ENCODE peak calls at places on chromosome 10, in five cellular contexts. N is WTC11, W is sigmoid colon, G is NB4, H is T-cell. L is an unnamed sample.

GRCh38 chr10:48495282-48496045 is 109.4 kb downstream of the ARHGAP22 start:
- DNase-seq in W (no peak), H (no peak), G (no peak), N (no peak), L (no peak)

GRCh38 chr10:103714232-103714891 is 141.0 kb downstream of the SH3PXD2A start:
- DNase-seq in N (no peak), W (no peak), H (no peak), G (no peak), L (no peak)

GRCh38 chr10:124544711-124545110 is 83.1 kb downstream of the LHPP start:
- DNase-seq in H (no peak), W (no peak), N (no peak), G (peak; percentile 35), L (no peak)

GRCh38 chr10:110395350-110396283 is 90.9 kb upstream of the SMNDC1 start:
- DNase-seq in W (no peak), H (no peak), G (no peak), N (no peak), L (no peak)

GRCh38 chr10:76433161-76434005 is 1002.0 kb downstream of the LRMDA start:
- DNase-seq in G (no peak), N (no peak), H (no peak), W (no peak), L (no peak)

GRCh38 chr10:55062349-55062748 is 261.3 kb upstream of the PCDH15 start:
- DNase-seq in H (no peak), W (no peak), N (no peak), G (no peak), L (no peak)

GRCh38 chr10:127877116-127877515 is 15.6 kb downstream of the CLRN3 start:
- DNase-seq in G (no peak), N (no peak), W (no peak), H (no peak), L (no peak)

GRCh38 chr10:103676851-103677417 is 178.4 kb downstream of the SH3PXD2A start:
- DNase-seq in H (no peak), N (no peak), W (peak; percentile 87), G (no peak), L (no peak)

GRCh38 chr10:22285130-22285529 is 31.1 kb upstream of the COMMD3 start:
- DNase-seq in H (no peak), W (no peak), G (no peak), N (no peak), L (no peak)

GRCh38 chr10:27713906-27714305 is 31.7 kb downstream of the MKX start:
- DNase-seq in W (no peak), H (no peak), N (no peak), G (no peak), L (no peak)

GRCh38 chr10:47253651-47254375 is 46.2 kb upstream of the GDF10 start:
- DNase-seq in N (no peak), H (no peak), G (no peak), W (peak; percentile 58), L (no peak)

GRCh38 chr10:99872367-99873162 is 90.1 kb downstream of the ABCC2 start:
- DNase-seq in N (no peak), G (no peak), H (no peak), W (no peak), L (no peak)

GRCh38 chr10:100100651-100101525 is 19.2 kb upstream of the CPN1 start:
- DNase-seq in H (no peak), W (no peak), N (no peak), G (peak; percentile 25), L (no peak)

GRCh38 chr10:35421553-35422178 is 85.4 kb downstream of the CCNY start:
- DNase-seq in H (no peak), G (no peak), W (peak; percentile 85), N (no peak), L (no peak)

GRCh38 chr10:26550774-26551526 is 112.8 kb downstream of the APBB1IP start:
- DNase-seq in H (no peak), N (peak; percentile 21), G (no peak), W (no peak), L (no peak)

GRCh38 chr10:68301790-68302502 is 29.9 kb upstream of the HNRNPH3 start:
- DNase-seq in H (no peak), W (no peak), N (no peak), G (peak; percentile 62), L (peak; percentile 43)

GRCh38 chr10:125505648-125506047 is 177.3 kb downstream of the TEX36 start:
- DNase-seq in H (no peak), G (no peak), W (no peak), N (no peak), L (no peak)

GRCh38 chr10:96587255-96588059 is 645 bp upstream of the TM9SF3 start:
- DNase-seq in H (no peak), W (peak; percentile 91), N (no peak), G (no peak), L (peak; percentile 23)

GRCh38 chr10:103481974-103482531 is 3.0 kb upstream of the CALHM3 start:
- DNase-seq in N (no peak), G (peak; percentile 87), H (no peak), W (no peak), L (peak; percentile 47)

GRCh38 chr10:101050206-101051069 is 11.4 kb upstream of the KAZALD1 start:
- DNase-seq in W (peak; percentile 74), N (peak; percentile 95), H (peak; percentile 64), G (peak; percentile 72), L (no peak)

GRCh38 chr10:114081911-114082583 is 38.4 kb downstream of the ADRB1 start:
- DNase-seq in W (no peak), N (no peak), H (no peak), G (no peak), L (no peak)

GRCh38 chr10:14688606-14689005 is 86.1 kb downstream of the FAM107B start:
- DNase-seq in G (no peak), H (no peak), N (no peak), W (no peak), L (peak; percentile 17)

GRCh38 chr10:113139695-113140094 is 189.6 kb downstream of the TCF7L2 start:
- DNase-seq in G (no peak), N (no peak), W (no peak), H (no peak), L (no peak)

GRCh38 chr10:42428534-42428933 is 209.8 kb downstream of the ZNF33B start:
- DNase-seq in W (no peak), N (no peak), H (no peak), G (peak; percentile 14), L (no peak)

GRCh38 chr10:14397069-14397468 is 66.3 kb upstream of the FRMD4A start:
- DNase-seq in W (no peak), G (no peak), N (no peak), H (no peak), L (no peak)

GRCh38 chr10:71975891-71976725 is 11.9 kb downstream of the CHST3 start:
- DNase-seq in W (peak; percentile 86), H (no peak), G (peak; percentile 31), N (no peak), L (no peak)

GRCh38 chr10:101441539-101442455 is 87.8 kb downstream of the BTRC start:
- DNase-seq in G (peak; percentile 78), N (peak; percentile 17), H (no peak), W (no peak), L (peak; percentile 53)

GRCh38 chr10:118870467-118871243 is 115.9 kb upstream of the CACUL1 start:
- DNase-seq in N (no peak), G (peak; percentile 93), H (no peak), W (no peak), L (peak; percentile 69)

GRCh38 chr10:66886848-66887247 is 39.0 kb upstream of the LRRTM3 start:
- DNase-seq in W (no peak), H (no peak), N (no peak), G (no peak), L (no peak)

GRCh38 chr10:633279-634245 is 55.9 kb downstream of the DIP2C start:
- DNase-seq in H (no peak), W (peak; percentile 82), G (no peak), N (no peak), L (no peak)

GRCh38 chr10:3255616-3256015 is 83.0 kb upstream of the PITRM1 start:
- DNase-seq in W (no peak), H (no peak), N (no peak), G (no peak), L (no peak)

GRCh38 chr10:125124907-125125306 is 35.5 kb downstream of the CTBP2 start:
- DNase-seq in N (no peak), G (no peak), H (no peak), W (peak; percentile 57), L (no peak)

GRCh38 chr10:118504044-118504944 is 91.2 kb downstream of the PRLHR start:
- DNase-seq in G (peak; percentile 64), N (no peak), H (no peak), W (no peak), L (no peak)

GRCh38 chr10:26214538-26215461 is 1.8 kb upstream of the GAD2 start:
- DNase-seq in W (no peak), H (no peak), G (no peak), N (peak; percentile 49), L (no peak)

GRCh38 chr10:132978542-132978941 is 36.2 kb upstream of the CFAP46 start:
- DNase-seq in N (no peak), H (no peak), W (peak; percentile 26), G (no peak), L (no peak)